ENCODE peak calls at places on chromosome 1, in six cellular contexts. P is CD8-positive, alpha-beta T cell; T is stomach; O is A549; G is psoas muscle; F is osteoblast. L is an unnamed sample.

GRCh38 chr1:77668924-77669449 is 13.5 kb downstream of the ZZZ3 start:
- DNase-seq in O (no peak), F (no peak), G (no peak), P (no peak), T (no peak), L (no peak)

GRCh38 chr1:84272401-84272800 is 29.1 kb upstream of the SAMD13 start:
- DNase-seq in O (no peak), P (no peak), T (peak), F (no peak), G (no peak), L (no peak)

GRCh38 chr1:53982034-53982761 is 35.8 kb downstream of the LDLRAD1 start:
- DNase-seq in T (no peak), G (peak), O (peak), P (no peak), F (peak), L (peak)

GRCh38 chr1:161038523-161039153 is at the start of gene TSTD1:
- DNase-seq in F (peak), P (peak), T (peak), O (no peak), G (peak), L (no peak)

GRCh38 chr1:183178490-183178889 is 7.6 kb upstream of the LAMC2 start:
- DNase-seq in T (no peak), P (no peak), O (no peak), F (no peak), G (no peak), L (peak)

GRCh38 chr1:1622578-1623094 is 7.3 kb downstream of the MIB2 start:
- DNase-seq in G (no peak), P (no peak), F (no peak), T (no peak), O (no peak), L (no peak)

GRCh38 chr1:88175631-88176226 is 508.3 kb upstream of the PKN2 start:
- DNase-seq in P (no peak), T (no peak), O (peak), F (no peak), G (no peak), L (no peak)

GRCh38 chr1:210246447-210246846 is 13.9 kb downstream of the SERTAD4 start:
- DNase-seq in O (no peak), G (no peak), P (no peak), F (no peak), T (no peak), L (no peak)

GRCh38 chr1:161091093-161091492 is 1.7 kb upstream of the NECTIN4 start:
- DNase-seq in P (no peak), F (no peak), O (no peak), G (no peak), T (no peak), L (no peak)

GRCh38 chr1:147171399-147172167 is 687 bp downstream of the PRKAB2 start:
- DNase-seq in P (no peak), T (no peak), F (peak), G (no peak), O (peak), L (peak)

GRCh38 chr1:246141306-246141705 is 365.8 kb downstream of the SMYD3 start:
- DNase-seq in P (no peak), F (no peak), O (no peak), G (no peak), T (no peak), L (no peak)

GRCh38 chr1:20168547-20169491 is 17.1 kb upstream of the UBXN10 start:
- DNase-seq in P (no peak), T (no peak), G (no peak), F (no peak), O (no peak), L (no peak)

GRCh38 chr1:18957136-18957521 is 653 bp upstream of the IFFO2 start:
- DNase-seq in F (peak), G (no peak), P (no peak), T (no peak), O (no peak), L (no peak)

GRCh38 chr1:53047737-53048344 is 14.2 kb upstream of the PODN start:
- DNase-seq in P (no peak), G (no peak), F (no peak), O (no peak), T (no peak), L (peak)

GRCh38 chr1:166063701-166064100 is 103.1 kb downstream of the FAM78B start:
- DNase-seq in G (no peak), O (no peak), F (no peak), P (no peak), T (no peak), L (no peak)

GRCh38 chr1:33814166-33814565 is 49.7 kb upstream of the HMGB4 start:
- DNase-seq in T (no peak), P (no peak), O (no peak), G (no peak), F (no peak), L (peak)

GRCh38 chr1:172180886-172181285 is 239.6 kb upstream of the C1orf105 start:
- DNase-seq in P (peak), F (no peak), O (no peak), T (peak), G (peak), L (peak)

GRCh38 chr1:23424171-23424959 is at the start of gene TCEA3:
- DNase-seq in F (peak), P (peak), O (no peak), T (peak), G (peak), L (no peak)

GRCh38 chr1:27724961-27725373 is 794 bp upstream of the FAM76A start:
- DNase-seq in T (peak), G (peak), O (no peak), P (no peak), F (peak), L (no peak)

GRCh38 chr1:93707956-93708355 is 26.3 kb upstream of the BCAR3 start:
- DNase-seq in O (no peak), F (no peak), G (no peak), P (no peak), T (no peak), L (no peak)

GRCh38 chr1:5286244-5286643 is 631.8 kb downstream of the AJAP1 start:
- DNase-seq in O (no peak), P (peak), F (no peak), T (no peak), G (no peak), L (no peak)

GRCh38 chr1:150162862-150163706 is 13.4 kb downstream of the PLEKHO1 start:
- DNase-seq in O (no peak), P (no peak), T (peak), F (peak), G (peak), L (peak)
- TF ChIP-seq CTCF in O (no peak), P (no peak), T (no peak), F (peak), G (no peak), L (no peak)

GRCh38 chr1:181136738-181137122 is 48.2 kb downstream of the IER5 start:
- DNase-seq in O (no peak), F (no peak), T (no peak), P (no peak), G (no peak), L (no peak)

GRCh38 chr1:181133969-181134418 is 45.5 kb downstream of the IER5 start:
- DNase-seq in F (no peak), G (no peak), P (no peak), O (no peak), T (no peak), L (no peak)

GRCh38 chr1:181135815-181136737 is 47.6 kb downstream of the IER5 start:
- DNase-seq in T (no peak), O (no peak), P (no peak), G (no peak), F (peak), L (peak)

GRCh38 chr1:181134543-181135461 is 46.3 kb downstream of the IER5 start:
- DNase-seq in F (peak), T (peak), P (no peak), G (no peak), O (no peak), L (peak)

GRCh38 chr1:181135462-181135781 is 46.9 kb downstream of the IER5 start:
- DNase-seq in G (no peak), P (no peak), F (peak), T (no peak), O (no peak), L (peak)
- H3K4me3 ChIP-seq in G (no peak), P (no peak), F (no peak), T (no peak), O (no peak), L (no peak)

DNA sequence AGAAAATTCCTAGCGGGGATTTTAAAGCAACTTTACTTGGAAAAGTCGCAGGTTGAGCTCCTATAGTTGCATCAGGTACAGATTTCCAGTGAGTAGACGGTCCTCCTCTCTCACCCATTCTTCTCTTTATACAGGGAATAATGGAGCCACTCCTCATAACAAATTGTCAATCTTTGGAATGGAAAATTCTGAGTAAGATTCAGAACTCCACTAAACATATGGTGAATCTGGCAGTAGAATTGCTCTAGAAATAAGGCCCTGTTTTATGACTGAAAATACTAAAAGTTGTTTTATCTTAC is 1.5 kb downstream of the NTNG1 start:
- DNase-seq in O (no peak), T (no peak), P (no peak), F (no peak), G (no peak), L (no peak)
- TF ChIP-seq CTCF in O (no peak), T (no peak), P (peak), F (no peak), G (no peak), L (no peak)

GRCh38 chr1:155646307-155646706 is 36.3 kb downstream of the MSTO1 start:
- DNase-seq in O (no peak), T (no peak), P (no peak), G (peak), F (no peak), L (peak)
- H3K4me3 ChIP-seq in O (no peak), T (no peak), P (no peak), G (no peak), F (no peak), L (no peak)

DNA sequence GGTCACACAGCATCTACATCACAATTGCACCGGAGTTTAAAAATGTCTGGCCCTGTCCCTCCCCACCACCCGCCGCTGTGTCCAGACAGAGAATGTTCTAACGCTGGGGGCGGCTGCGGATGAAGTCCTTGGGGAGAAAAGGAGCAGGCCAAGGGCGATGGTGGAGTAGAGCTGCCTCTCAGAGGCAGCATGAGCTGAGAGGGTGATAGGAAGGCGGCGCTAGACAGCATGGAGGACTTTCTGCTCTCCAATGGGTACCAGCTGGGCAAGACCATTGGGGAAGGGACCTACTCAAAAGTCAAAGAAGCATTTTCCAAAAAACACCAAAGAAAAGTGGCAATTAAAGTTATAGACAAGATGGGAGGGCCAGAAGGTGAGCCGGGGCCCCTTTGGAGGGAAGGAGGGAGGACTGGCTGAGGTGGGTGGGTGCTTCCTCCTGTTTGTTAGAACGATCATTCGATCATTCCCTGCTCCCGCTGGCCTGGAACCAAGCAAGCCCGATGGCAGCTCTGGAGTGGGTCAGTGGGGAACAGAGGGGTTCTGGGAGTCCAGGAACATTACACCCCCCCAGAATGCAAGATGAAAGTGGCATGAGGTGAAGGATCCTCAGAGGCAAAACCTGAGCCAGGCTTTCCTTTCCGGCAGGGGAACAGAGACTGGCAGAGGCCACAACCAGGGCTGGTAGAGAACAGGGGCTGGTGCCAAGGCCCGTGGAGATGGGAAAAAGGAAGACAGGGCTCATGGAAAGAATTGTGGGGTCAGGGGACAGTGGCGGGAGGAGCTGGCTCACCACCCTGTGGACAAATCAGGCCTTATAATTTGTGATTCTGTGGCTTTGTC is at the start of the genes FAM229A and TSSK3:
- DNase-seq in F (peak), T (no peak), P (no peak), G (no peak), O (no peak), L (no peak)
- TF ChIP-seq CTCF in F (no peak), T (no peak), P (no peak), G (no peak), O (no peak), L (no peak)

DNA sequence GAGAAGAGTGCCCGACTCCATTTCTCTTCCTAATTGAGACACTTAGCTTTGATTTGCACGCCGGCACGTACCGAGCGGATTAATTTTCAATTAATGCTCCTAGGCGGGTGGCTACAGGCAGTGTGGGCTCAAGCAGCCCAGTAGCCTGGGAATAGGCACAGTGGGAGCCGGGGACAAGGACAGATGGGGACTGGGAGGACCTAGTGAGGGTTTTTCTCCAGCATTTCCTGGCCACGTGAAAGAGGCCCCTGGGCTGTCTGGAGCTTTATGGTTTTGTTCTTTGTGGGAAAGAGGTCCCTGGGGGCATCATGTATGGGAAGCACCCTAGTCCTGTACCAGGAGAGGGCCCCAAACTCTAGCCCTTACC is 78.6 kb upstream of the CSF3R start:
- DNase-seq in F (no peak), G (no peak), T (no peak), O (no peak), P (no peak), L (no peak)
- H3K4me3 ChIP-seq in F (no peak), G (no peak), T (no peak), O (no peak), P (no peak), L (no peak)

L was measured in fibroblast of mammary gland.